ENCODE peak calls at places on chromosomes 4 and X, in nine cellular contexts. Y is mucosa of descending colon, C is astrocyte of the spinal cord, B is heart right ventricle, E is lower leg skin, L is NB4, D is cardiac fibroblast, W is AG10803, Z is transverse colon. K is an unnamed sample.

GRCh38 chr4:169098969-169099685 is 89.1 kb upstream of the CBR4 start:
- DNase-seq in W (no peak), E (no peak), Y (no peak), L (no peak), C (no peak), D (no peak), B (no peak), Z (no peak), K (no peak)

GRCh38 chr4:78613522-78614311 is 62.1 kb downstream of the ANXA3 start:
- DNase-seq in Y (no peak), W (no peak), L (peak), Z (no peak), D (no peak), E (no peak), B (no peak), C (no peak), K (no peak)

GRCh38 chr4:71765349-71765748 is 18.5 kb downstream of the GC start:
- DNase-seq in W (peak), Y (no peak), D (no peak), L (no peak), E (no peak), B (no peak), C (peak), Z (no peak), K (no peak)

GRCh38 chr4:69056921-69057562 is 39.2 kb upstream of the UGT2B7 start:
- DNase-seq in L (no peak), Y (no peak), Z (no peak), E (no peak), D (no peak), B (no peak), C (no peak), W (no peak), K (no peak)

GRCh38 chr4:181150173-181150572 is 1093.0 kb upstream of the TENM3 start:
- DNase-seq in E (no peak), Y (no peak), C (peak), Z (no peak), W (no peak), B (no peak), D (no peak), L (no peak), K (no peak)

GRCh38 chr4:717601-718320 is 12.1 kb downstream of the PCGF3 start:
- DNase-seq in D (no peak), C (no peak), Y (no peak), Z (no peak), B (no peak), E (no peak), W (no peak), L (no peak), K (no peak)

GRCh38 chrX:114028907-114029662 is 554.8 kb upstream of the HTR2C start:
- DNase-seq in E (no peak), Y (no peak), L (no peak), W (no peak), Z (no peak), B (no peak), D (no peak), C (no peak), K (no peak)

GRCh38 chr4:90118547-90119211 is 8.5 kb upstream of the CCSER1 start:
- DNase-seq in E (no peak), W (no peak), B (no peak), D (no peak), C (no peak), L (no peak), Y (no peak), Z (no peak), K (no peak)

GRCh38 chrX:37846141-37846540 is 1.2 kb downstream of the DYNLT3 start:
- DNase-seq in Z (no peak), L (peak), D (no peak), W (no peak), C (peak), E (no peak), B (no peak), Y (no peak), K (no peak)

GRCh38 chrX:10636337-10636736 is 16.0 kb upstream of the MID1 start:
- DNase-seq in E (peak), D (peak), C (peak), B (peak), Y (peak), W (peak), L (peak), Z (peak), K (peak)

GRCh38 chrX:38973327-38973726 is 172.1 kb downstream of the MID1IP1 start:
- DNase-seq in D (peak), E (no peak), C (no peak), Y (no peak), Z (no peak), W (no peak), L (no peak), B (no peak), K (peak)

GRCh38 chrX:139890991-139891700 is 41.7 kb downstream of the ATP11C start:
- DNase-seq in E (no peak), C (peak), B (no peak), D (peak), Y (no peak), L (no peak), W (peak), Z (no peak), K (peak)

GRCh38 chr4:135281230-135281629 is 1079.6 kb upstream of the PABPC4L start:
- DNase-seq in B (no peak), D (no peak), E (no peak), C (no peak), L (no peak), W (no peak), Y (no peak), Z (no peak), K (no peak)

GRCh38 chr4:169492436-169493163 is 119.8 kb downstream of the NEK1 start:
- DNase-seq in C (peak), Y (peak), W (peak), Z (peak), L (peak), E (no peak), D (peak), B (no peak), K (peak)

GRCh38 chr4:139562067-139562684 is 6.2 kb upstream of the SETD7 start:
- DNase-seq in D (no peak), Y (no peak), W (no peak), L (no peak), Z (no peak), C (no peak), E (no peak), B (no peak), K (no peak)

GRCh38 chr4:140497776-140498636 is at the start of gene MGAT4D:
- DNase-seq in D (no peak), W (no peak), Z (peak), E (no peak), L (peak), B (no peak), C (no peak), Y (peak), K (peak)

GRCh38 chrX:3771756-3772155 is 58.3 kb upstream of the PRKX start:
- DNase-seq in Z (no peak), E (no peak), W (no peak), D (no peak), B (no peak), C (no peak), Y (no peak), L (no peak), K (no peak)

GRCh38 chrX:64976673-64977040 is 407 bp upstream of the ZC4H2 start:
- DNase-seq in Z (no peak), Y (no peak), E (no peak), W (no peak), B (no peak), L (no peak), D (no peak), C (no peak), K (no peak)

GRCh38 chr4:41120297-41121217 is 93.8 kb downstream of the APBB2 start:
- DNase-seq in D (peak), E (peak), W (peak), C (peak), B (no peak), L (no peak), Y (no peak), Z (peak), K (peak)

GRCh38 chrX:43225626-43226328 is 430.3 kb upstream of the MAOA start:
- DNase-seq in W (no peak), B (no peak), E (no peak), C (no peak), L (no peak), Z (no peak), D (no peak), Y (no peak), K (no peak)

GRCh38 chr4:158810487-158811215 is 41.8 kb downstream of the FNIP2 start:
- DNase-seq in E (peak), W (peak), Y (peak), Z (peak), B (peak), D (peak), L (no peak), C (peak), K (peak)

GRCh38 chr4:146308951-146309350 is 94.6 kb downstream of the REELD1 start:
- DNase-seq in B (no peak), C (peak), W (peak), D (no peak), Z (no peak), L (no peak), Y (no peak), E (no peak), K (no peak)

GRCh38 chr4:1991087-1991486 is 17.7 kb downstream of the NELFA start:
- DNase-seq in D (no peak), E (no peak), Z (no peak), L (no peak), B (no peak), W (no peak), C (no peak), Y (no peak), K (no peak)

GRCh38 chr4:147707892-147708672 is 23.8 kb upstream of the ARHGAP10 start:
- DNase-seq in E (peak), Y (peak), C (peak), W (peak), D (peak), Z (peak), B (peak), L (peak), K (peak)

GRCh38 chrX:129450123-129450522 is 73.2 kb downstream of the SMARCA1 start:
- DNase-seq in E (no peak), L (no peak), Y (no peak), W (no peak), Z (no peak), B (no peak), C (no peak), D (no peak), K (no peak)

GRCh38 chr4:153735901-153736461 is 23.8 kb downstream of the RNF175 start:
- DNase-seq in D (no peak), Y (no peak), B (no peak), L (no peak), C (no peak), W (no peak), E (no peak), Z (no peak), K (no peak)

GRCh38 chrX:49030283-49030682 is 12.9 kb downstream of the TFE3 start:
- DNase-seq in E (no peak), Y (no peak), B (no peak), D (no peak), W (no peak), Z (no peak), C (no peak), L (no peak), K (no peak)

GRCh38 chr4:168309781-168310180 is 8.8 kb downstream of the DDX60 start:
- DNase-seq in C (no peak), D (peak), E (no peak), W (no peak), L (no peak), Y (peak), B (no peak), Z (no peak), K (peak)

GRCh38 chrX:45715787-45716186 is 515.1 kb upstream of the DIPK2B start:
- DNase-seq in Z (no peak), W (peak), B (no peak), E (no peak), L (no peak), C (peak), Y (no peak), D (no peak), K (peak)

GRCh38 chrX:107571296-107571998 is 56.9 kb upstream of the PRPS1 start:
- DNase-seq in D (peak), Y (no peak), B (no peak), E (no peak), W (peak), Z (no peak), C (peak), L (no peak), K (peak)

GRCh38 chr4:165743422-165743821 is 129.6 kb upstream of the TLL1 start:
- DNase-seq in B (no peak), L (no peak), E (no peak), D (no peak), W (no peak), Y (no peak), Z (no peak), C (no peak), K (no peak)

GRCh38 chr4:165740911-165741310 is 132.1 kb upstream of the TLL1 start:
- DNase-seq in W (no peak), E (no peak), Y (no peak), Z (no peak), D (peak), B (no peak), C (no peak), L (no peak), K (no peak)

GRCh38 chr4:165737309-165737972 is 135.6 kb upstream of the TLL1 start:
- DNase-seq in Z (no peak), Y (no peak), C (no peak), E (no peak), D (no peak), B (no peak), L (no peak), W (no peak), K (no peak)

GRCh38 chr4:165738571-165738970 is 134.5 kb upstream of the TLL1 start:
- DNase-seq in L (no peak), E (no peak), Y (no peak), W (no peak), Z (no peak), B (no peak), D (no peak), C (no peak), K (no peak)
- H3K4me3 ChIP-seq in L (no peak), E (no peak), Y (no peak), W (no peak), Z (no peak), B (no peak), D (no peak), C (no peak), K (no peak)

GRCh38 chr4:122219356-122219755 is 67.2 kb downstream of the BLTP1 start:
- DNase-seq in B (no peak), E (no peak), W (no peak), C (no peak), Y (no peak), Z (no peak), L (no peak), D (no peak), K (no peak)

GRCh38 chr4:122227202-122227601 is 75.1 kb downstream of the BLTP1 start:
- DNase-seq in E (no peak), L (no peak), Y (no peak), D (no peak), W (no peak), B (no peak), C (no peak), Z (no peak), K (no peak)

GRCh38 chr4:122229857-122230256 is 77.7 kb downstream of the BLTP1 start:
- DNase-seq in W (no peak), C (no peak), L (no peak), Y (no peak), B (no peak), Z (no peak), E (no peak), D (no peak), K (no peak)

GRCh38 chr4:122221322-122221721 is 69.2 kb downstream of the BLTP1 start:
- DNase-seq in L (no peak), E (no peak), B (no peak), Y (no peak), Z (no peak), D (no peak), C (no peak), W (no peak), K (no peak)

GRCh38 chr4:122224348-122224747 is 72.2 kb downstream of the BLTP1 start:
- DNase-seq in E (no peak), L (no peak), Y (peak), B (peak), W (peak), Z (no peak), D (peak), C (peak), K (peak)
- TF ChIP-seq CTCF in E (no peak), L (no peak), Y (no peak), B (peak), W (peak), Z (no peak), D (peak), C (peak), K (peak)

GRCh38 chr4:76801621-76802545 is 96.1 kb downstream of the SOWAHB start:
- DNase-seq in C (peak), E (no peak), Z (no peak), B (peak), D (no peak), L (no peak), W (peak), Y (no peak), K (peak)
- H3K4me3 ChIP-seq in C (no peak), E (no peak), Z (no peak), B (peak), D (no peak), L (no peak), W (peak), Y (no peak), K (peak)

DNA sequence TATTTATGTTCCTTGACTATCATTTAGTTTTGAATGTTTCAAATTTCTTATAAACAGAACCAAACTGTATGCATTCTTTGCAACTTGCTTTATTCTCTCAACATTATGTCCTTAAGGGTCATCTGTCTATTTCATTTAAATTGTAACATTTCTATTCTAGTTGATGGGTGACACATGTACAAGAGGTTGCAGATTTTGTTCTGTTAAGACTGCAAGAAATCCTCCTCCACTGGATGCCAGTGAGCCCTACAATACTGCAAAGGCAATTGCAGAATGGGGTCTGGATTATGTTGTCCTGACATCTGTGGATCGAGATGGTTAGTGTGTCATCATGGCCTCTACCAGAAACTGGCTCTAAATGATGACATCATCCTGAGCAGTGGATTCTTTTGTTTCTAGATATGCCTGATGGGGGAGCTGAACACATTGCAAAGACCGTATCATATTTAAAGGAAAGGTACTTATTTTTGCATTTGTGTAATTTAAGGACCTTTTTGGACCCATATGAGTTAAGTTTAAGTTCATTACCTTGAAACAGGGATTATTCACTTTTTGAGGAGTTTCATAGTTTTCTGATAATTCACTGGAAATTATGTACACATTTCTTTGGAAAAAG is 6.1 kb downstream of the LIAS start:
- DNase-seq in E (no peak), D (peak), W (peak), B (no peak), C (peak), L (peak), Y (no peak), Z (no peak), K (peak)
- TF ChIP-seq CTCF in E (no peak), D (peak), W (peak), B (no peak), C (peak), L (peak), Y (no peak), Z (no peak), K (no peak)

DNA sequence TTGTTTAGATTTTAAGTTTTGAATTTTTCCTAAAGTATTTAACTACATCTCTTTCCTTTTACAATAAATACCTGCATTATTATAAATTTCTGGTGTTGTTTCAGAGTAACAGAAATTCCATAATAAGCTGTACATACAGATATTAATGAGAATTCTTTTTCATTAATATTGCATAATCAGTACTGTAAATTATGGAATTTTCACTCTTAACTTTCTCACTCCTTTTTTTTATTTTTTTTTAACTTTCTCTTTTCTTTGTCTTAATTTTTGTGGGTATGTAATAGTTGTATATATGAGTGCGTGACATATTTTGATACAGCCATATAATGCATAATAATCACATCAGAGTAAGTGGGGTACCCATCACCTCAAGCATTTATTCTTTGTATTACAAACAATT is 110.5 kb downstream of the KLHL8 start:
- DNase-seq in C (no peak), W (no peak), D (no peak), L (no peak), Y (no peak), Z (no peak), B (no peak), E (no peak), K (no peak)
- H3K4me3 ChIP-seq in C (no peak), W (no peak), D (no peak), L (no peak), Y (no peak), Z (no peak), B (no peak), E (no peak), K (no peak)

GRCh38 chrX:150256297-150256650 is 106.8 kb upstream of the MAMLD1 start:
- DNase-seq in C (no peak), L (no peak), B (no peak), Y (no peak), D (no peak), Z (no peak), W (no peak), E (no peak), K (no peak)
- TF ChIP-seq CTCF in C (no peak), L (no peak), B (no peak), Y (no peak), D (no peak), Z (no peak), W (no peak), E (no peak), K (no peak)

DNA sequence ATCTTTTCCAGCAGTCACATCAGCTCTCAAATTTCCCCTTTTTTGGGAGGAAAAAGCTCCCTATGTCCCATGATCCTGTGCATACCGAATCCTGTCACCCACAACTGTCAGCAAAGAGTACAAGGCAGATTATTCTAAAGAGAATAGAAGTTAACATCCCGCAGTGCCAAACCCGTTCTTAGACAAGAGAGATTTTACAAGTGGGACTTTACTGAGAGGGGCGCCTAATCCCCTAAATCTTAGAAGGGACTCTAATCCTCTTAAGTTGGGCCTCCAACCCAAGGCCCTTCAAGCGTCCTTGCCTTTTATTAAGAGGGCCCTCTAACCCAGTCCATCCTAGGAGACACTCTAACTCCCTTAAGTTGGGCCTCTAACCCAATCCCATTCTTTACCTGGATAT is 193.9 kb downstream of the CPXCR1 start:
- DNase-seq in C (no peak), E (no peak), Z (no peak), B (no peak), Y (no peak), D (no peak), W (no peak), L (no peak), K (no peak)
- H3K4me3 ChIP-seq in C (no peak), E (no peak), Z (no peak), B (no peak), Y (no peak), D (no peak), W (no peak), L (no peak), K (no peak)